ENCODE peak calls at places on chromosomes 11 and 22, in eight cellular contexts. W, T, H, S, B, X, Q and R are unnamed samples. For H3K27me3, the result is how much of the 10 kb centered on the place peaks cover.

GRCh38 chr11:5737091-5737490 is 843 bp downstream of the OR56B1 start:
- DNase-seq in W (no peak), T (peak), H (no peak), S (no peak), B (no peak), X (no peak), Q (no peak), R (no peak)

GRCh38 chr22:29842740-29843139 is 4.7 kb upstream of the ASCC2 start:
- DNase-seq in W (no peak), T (peak), H (no peak), S (no peak), B (peak), X (peak), Q (no peak), R (no peak)

GRCh38 chr11:62611705-62612365 is 740 bp downstream of the EML3 start:
- DNase-seq in W (peak), T (peak), H (no peak), S (peak), B (no peak), X (no peak), Q (peak), R (peak)

GRCh38 chr11:30789270-30789669 is 203.1 kb upstream of the MPPED2 start:
- DNase-seq in W (no peak), T (peak), H (no peak), S (no peak), B (no peak), X (no peak), Q (no peak), R (no peak)

GRCh38 chr11:109423114-109423859 is 1.3 kb downstream of the C11orf87 start:
- DNase-seq in W (no peak), T (peak), H (no peak), S (no peak), B (no peak), X (no peak), Q (no peak), R (no peak)

GRCh38 chr11:118295834-118296454 is 8.6 kb upstream of the CD3E start:
- DNase-seq in W (no peak), T (peak), H (peak), S (no peak), B (peak), X (peak), Q (no peak), R (peak)

GRCh38 chr11:88806410-88806809 is 259.4 kb downstream of the GRM5 start:
- DNase-seq in W (no peak), T (no peak), H (no peak), S (no peak), B (no peak), X (no peak), Q (no peak), R (no peak)

GRCh38 chr11:94179696-94180095 is 51.1 kb downstream of the PANX1 start:
- DNase-seq in W (no peak), T (no peak), H (no peak), S (no peak), B (no peak), X (no peak), Q (no peak), R (no peak)

GRCh38 chr11:60918941-60919275 is 5.0 kb downstream of the TMEM109 start:
- DNase-seq in W (no peak), T (peak), H (no peak), S (no peak), B (peak), X (no peak), Q (no peak), R (no peak)

GRCh38 chr11:121376135-121376534 is 76.0 kb upstream of the SORL1 start:
- DNase-seq in W (no peak), T (no peak), H (no peak), S (no peak), B (no peak), X (no peak), Q (no peak), R (no peak)

GRCh38 chr11:88603499-88603898 is 266.0 kb upstream of the CTSC start:
- DNase-seq in W (no peak), T (peak), H (no peak), S (no peak), B (no peak), X (no peak), Q (no peak), R (no peak)

GRCh38 chr22:21449531-21450319 is 17.5 kb upstream of the TMEM191C start:
- DNase-seq in W (no peak), T (no peak), H (no peak), S (peak), B (no peak), X (no peak), Q (no peak), R (no peak)

GRCh38 chr22:37996515-37997246 is 12.3 kb upstream of the SOX10 start:
- DNase-seq in W (no peak), T (no peak), H (no peak), S (no peak), B (no peak), X (no peak), Q (no peak), R (no peak)

GRCh38 chr22:37998543-37998942 is 14.2 kb upstream of the SOX10 start:
- DNase-seq in W (no peak), T (no peak), H (no peak), S (no peak), B (peak), X (no peak), Q (no peak), R (no peak)

GRCh38 chr22:37996079-37996478 is 11.7 kb upstream of the SOX10 start:
- DNase-seq in W (no peak), T (no peak), H (no peak), S (no peak), B (no peak), X (no peak), Q (no peak), R (no peak)

GRCh38 chr22:37999640-38000272 is 15.4 kb upstream of the SOX10 start:
- DNase-seq in W (no peak), T (peak), H (no peak), S (no peak), B (peak), X (peak), Q (no peak), R (no peak)

DNA sequence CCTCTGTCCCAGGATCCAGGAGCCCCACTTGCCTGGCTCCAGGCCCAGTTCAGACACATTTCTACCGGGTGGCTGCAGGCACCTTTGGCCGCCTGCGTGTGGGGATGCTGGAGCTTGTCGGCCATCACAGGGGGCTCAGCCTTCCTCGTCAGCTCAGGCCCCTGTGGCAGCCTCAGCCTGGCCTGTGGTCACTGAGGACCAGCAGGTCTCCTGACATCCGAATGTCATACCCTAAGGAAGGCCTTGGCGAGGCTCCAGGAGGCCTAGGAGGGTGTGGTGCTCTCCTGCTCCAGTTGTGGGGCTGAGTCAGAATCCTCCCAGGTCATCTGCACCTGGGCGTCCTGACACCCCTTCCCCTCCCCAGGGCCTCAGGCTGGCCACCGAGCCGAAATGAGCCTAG is 14.9 kb upstream of the SOX10 start:
- DNase-seq in W (no peak), T (no peak), H (no peak), S (no peak), B (peak), X (peak), Q (no peak), R (no peak)
- H3K27ac ChIP-seq in W (peak), T (no peak), H (no peak), S (no peak), B (peak), X (peak), Q (no peak), R (no peak)

GRCh38 chr11:17514476-17514875 is 29.7 kb downstream of the USH1C start:
- DNase-seq in W (no peak), T (no peak), H (no peak), S (no peak), B (no peak), X (no peak), Q (no peak), R (no peak)
- H3K27me3 ChIP-seq in W (under half), T (under half), H (under half), S (under half), B (under half), X (under half), Q (under half), R (under half)

DNA sequence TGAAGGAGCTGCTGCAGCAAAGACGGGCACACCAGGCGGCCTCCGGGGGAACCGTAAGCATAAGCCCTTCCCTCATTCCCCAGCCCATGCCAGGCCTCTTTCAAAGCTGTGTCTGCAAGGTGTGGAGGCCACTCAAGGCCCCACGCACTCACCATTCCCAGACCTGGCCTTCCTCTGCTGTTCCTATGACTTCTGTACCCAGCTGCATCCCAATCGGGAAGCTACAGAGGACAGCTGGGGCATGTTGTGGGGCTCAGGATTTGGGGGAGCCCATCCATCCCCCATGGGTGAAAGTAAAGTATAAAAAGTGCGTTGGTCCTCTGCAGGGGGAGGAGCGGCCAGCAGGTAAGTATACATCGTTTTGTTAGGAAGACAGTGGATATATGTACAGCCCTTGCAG is 2.2 kb downstream of the POU2AF3 start:
- DNase-seq in W (no peak), T (no peak), H (no peak), S (no peak), B (no peak), X (no peak), Q (no peak), R (no peak)
- H3K27ac ChIP-seq in W (no peak), T (no peak), H (no peak), S (no peak), B (no peak), X (no peak), Q (no peak), R (no peak)

GRCh38 chr11:2139118-2139490 is at the start of gene IGF2:
- DNase-seq in W (no peak), T (no peak), H (no peak), S (no peak), B (no peak), X (no peak), Q (peak), R (no peak)
- H3K27me3 ChIP-seq in W (half or more), T (half or more), H (under half), S (half or more), B (half or more), X (half or more), Q (under half), R (under half)

GRCh38 chr11:12224537-12224893 is 114.1 kb downstream of the MICAL2 start:
- DNase-seq in W (peak), T (peak), H (peak), S (peak), B (no peak), X (no peak), Q (no peak), R (peak)

GRCh38 chr11:12220305-12220704 is 109.9 kb downstream of the MICAL2 start:
- DNase-seq in W (peak), T (peak), H (no peak), S (no peak), B (no peak), X (no peak), Q (peak), R (no peak)

GRCh38 chr11:12223771-12224536 is 113.6 kb downstream of the MICAL2 start:
- DNase-seq in W (no peak), T (no peak), H (no peak), S (no peak), B (no peak), X (no peak), Q (no peak), R (peak)

GRCh38 chr11:12221136-12221535 is 110.7 kb downstream of the MICAL2 start:
- DNase-seq in W (no peak), T (no peak), H (no peak), S (no peak), B (no peak), X (no peak), Q (no peak), R (no peak)

DNA sequence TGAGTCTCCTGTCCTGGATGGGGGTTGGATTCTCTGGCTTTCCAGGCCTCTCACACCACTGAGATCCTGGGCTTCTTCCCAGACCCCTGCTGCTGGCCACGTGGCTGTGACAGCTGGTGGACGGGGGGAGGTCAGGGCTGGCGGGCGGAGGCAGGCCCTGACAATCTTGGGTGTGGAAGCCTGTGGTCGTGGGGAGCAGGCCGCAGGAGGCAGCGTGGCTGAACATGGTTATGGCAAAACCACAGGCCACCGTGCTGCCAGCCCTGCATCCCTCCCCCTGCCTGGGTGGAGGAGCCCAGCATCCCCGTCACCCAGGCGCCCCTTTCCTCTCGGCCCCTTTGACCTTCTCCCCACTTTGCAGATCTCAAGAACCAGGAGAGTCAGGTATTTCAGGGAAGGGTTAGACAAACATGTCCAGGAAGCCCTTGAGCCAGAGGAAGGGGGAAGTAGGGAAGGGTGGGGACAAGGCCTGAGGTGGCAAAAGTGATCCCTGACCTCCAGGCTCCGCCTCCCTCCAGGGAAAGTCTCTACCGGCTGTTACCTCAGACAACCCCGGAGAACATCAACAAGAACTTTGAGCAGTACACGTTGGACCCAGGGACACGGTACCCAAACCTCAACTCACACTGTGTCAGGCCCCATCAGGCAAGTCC is 111.8 kb downstream of the MICAL2 start:
- DNase-seq in W (peak), T (peak), H (no peak), S (peak), B (no peak), X (no peak), Q (peak), R (no peak)
- H3K27ac ChIP-seq in W (peak), T (no peak), H (no peak), S (peak), B (no peak), X (no peak), Q (no peak), R (peak)

GRCh38 chr11:70662691-70663098 is 264.4 kb downstream of the CTTN start:
- DNase-seq in W (no peak), T (no peak), H (no peak), S (no peak), B (no peak), X (no peak), Q (no peak), R (no peak)

GRCh38 chr11:70660889-70661197 is 262.5 kb downstream of the CTTN start:
- DNase-seq in W (no peak), T (no peak), H (no peak), S (no peak), B (no peak), X (no peak), Q (no peak), R (no peak)

GRCh38 chr11:70666336-70666735 is 268.0 kb downstream of the CTTN start:
- DNase-seq in W (no peak), T (no peak), H (no peak), S (no peak), B (no peak), X (no peak), Q (no peak), R (no peak)

GRCh38 chr11:70661763-70662501 is 263.6 kb downstream of the CTTN start:
- DNase-seq in W (no peak), T (peak), H (no peak), S (no peak), B (no peak), X (no peak), Q (no peak), R (no peak)

DNA sequence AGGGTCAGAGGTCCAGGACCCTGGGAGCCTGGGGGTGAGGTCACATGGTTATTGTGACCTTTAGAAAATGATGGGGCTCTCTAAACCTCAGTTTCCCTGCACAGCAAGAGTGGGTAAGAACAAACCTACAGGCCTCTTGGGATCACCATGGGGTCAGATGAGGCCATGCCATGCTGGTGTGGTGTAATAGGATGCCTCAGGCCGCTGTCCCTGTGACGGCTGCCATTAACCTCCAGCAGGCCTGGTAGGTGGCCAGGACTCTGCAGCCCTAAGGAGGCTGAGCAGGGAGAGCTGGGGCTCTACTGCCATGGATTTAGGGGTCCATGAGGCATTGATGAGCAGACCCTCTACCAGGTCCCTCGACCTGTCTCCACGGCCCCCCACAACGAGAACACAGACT is 265.5 kb downstream of the CTTN start:
- DNase-seq in W (no peak), T (no peak), H (no peak), S (no peak), B (no peak), X (no peak), Q (no peak), R (no peak)
- H3K27me3 ChIP-seq in W (half or more), T (under half), H (under half), S (half or more), B (under half), X (under half), Q (under half), R (under half)

GRCh38 chr11:124285610-124286344 is 28.0 kb downstream of the OR8D1 start:
- DNase-seq in W (no peak), T (peak), H (no peak), S (no peak), B (peak), X (peak), Q (no peak), R (no peak)
- H3K27ac ChIP-seq in W (no peak), T (no peak), H (no peak), S (no peak), B (no peak), X (peak), Q (no peak), R (no peak)